ENCODE peak calls at places on chromosome 1, in five cellular contexts. One of them, this sample, is unnamed.

GRCh38 chr1:181083842-181084605 is 4.5 kb upstream of the IER5 start:
- DNase-seq in NCI-H1417: peak
- DNase-seq in DMS 273 treated with DMSO at 0.1 percent for 48 hours: peak
- DNase-seq in EL: peak
- DNase-seq in SW480: peak
- DNase-seq in this sample: peak

GRCh38 chr1:24895511-24895910 is 34.6 kb downstream of the RUNX3 start:
- DNase-seq in NCI-H1417: no peak
- DNase-seq in DMS 273 treated with DMSO at 0.1 percent for 48 hours: no peak
- DNase-seq in EL: no peak
- DNase-seq in SW480: no peak
- DNase-seq in this sample: no peak

GRCh38 chr1:206676499-206676898 is 8.2 kb upstream of the MAPKAPK2 start:
- DNase-seq in NCI-H1417: no peak
- DNase-seq in DMS 273 treated with DMSO at 0.1 percent for 48 hours: no peak
- DNase-seq in EL: no peak
- DNase-seq in SW480: no peak
- DNase-seq in this sample: no peak

GRCh38 chr1:155297431-155297830 is 3.8 kb downstream of the PKLR start:
- DNase-seq in NCI-H1417: no peak
- DNase-seq in DMS 273 treated with DMSO at 0.1 percent for 48 hours: no peak
- DNase-seq in EL: no peak
- DNase-seq in SW480: no peak
- DNase-seq in this sample: no peak

GRCh38 chr1:116092752-116093489 is 18.3 kb upstream of the MAB21L3 start:
- DNase-seq in NCI-H1417: no peak
- DNase-seq in DMS 273 treated with DMSO at 0.1 percent for 48 hours: no peak
- DNase-seq in EL: no peak
- DNase-seq in SW480: no peak
- DNase-seq in this sample: no peak

GRCh38 chr1:204651843-204652421 is 33.6 kb downstream of the LRRN2 start:
- DNase-seq in NCI-H1417: peak
- DNase-seq in DMS 273 treated with DMSO at 0.1 percent for 48 hours: no peak
- DNase-seq in EL: no peak
- DNase-seq in SW480: no peak
- DNase-seq in this sample: no peak

GRCh38 chr1:15742339-15742801 is at the start of gene TMEM82:
- DNase-seq in NCI-H1417: no peak
- DNase-seq in DMS 273 treated with DMSO at 0.1 percent for 48 hours: no peak
- DNase-seq in EL: no peak
- DNase-seq in SW480: no peak
- DNase-seq in this sample: no peak

GRCh38 chr1:25530348-25531081 is 12.9 kb upstream of the LDLRAP1 start:
- DNase-seq in NCI-H1417: no peak
- DNase-seq in DMS 273 treated with DMSO at 0.1 percent for 48 hours: no peak
- DNase-seq in EL: no peak
- DNase-seq in SW480: no peak
- DNase-seq in this sample: no peak

GRCh38 chr1:203511513-203511912 is 17.6 kb downstream of the OPTC start:
- DNase-seq in NCI-H1417: no peak
- DNase-seq in DMS 273 treated with DMSO at 0.1 percent for 48 hours: no peak
- DNase-seq in EL: no peak
- DNase-seq in SW480: no peak
- DNase-seq in this sample: no peak

GRCh38 chr1:85313888-85314696 is 37.7 kb upstream of the BCL10 start:
- DNase-seq in NCI-H1417: no peak
- DNase-seq in DMS 273 treated with DMSO at 0.1 percent for 48 hours: no peak
- DNase-seq in EL: peak
- DNase-seq in SW480: no peak
- DNase-seq in this sample: no peak

GRCh38 chr1:95863086-95863485 is 629.1 kb downstream of the RWDD3 start:
- DNase-seq in NCI-H1417: no peak
- DNase-seq in DMS 273 treated with DMSO at 0.1 percent for 48 hours: no peak
- DNase-seq in EL: no peak
- DNase-seq in SW480: no peak
- DNase-seq in this sample: no peak

This sample was measured in NCI-H1694.